ENCODE peak calls at places on chromosome 2, in five cellular contexts. M is central memory CD4-positive, alpha-beta T cell; P is GM23248; D is activated CD4-positive, alpha-beta T cell treated with anti-CD3 and anti-CD28 coated beads, Interleukin-2, amount 50 U/mL, for 48 hours; L is NCI-H345. G is an unnamed sample.

GRCh38 chr2:231413456-231413855 is 17.9 kb downstream of the B3GNT7 start:
- DNase-seq in P (no peak), D (no peak), M (no peak), L (no peak), G (no peak)

GRCh38 chr2:217799553-217800432 is 203.0 kb downstream of the TNS1 start:
- DNase-seq in D (no peak), L (no peak), P (no peak), M (no peak), G (no peak)

GRCh38 chr2:23133196-23133595 is 251.8 kb upstream of the KLHL29 start:
- DNase-seq in P (no peak), L (no peak), D (no peak), M (no peak), G (no peak)

GRCh38 chr2:212912445-212913103 is 238.8 kb downstream of the IKZF2 start:
- DNase-seq in M (no peak), L (peak; percentile 70), D (no peak), P (peak; percentile 79), G (no peak)

GRCh38 chr2:227509824-227510619 is 38.1 kb downstream of the AGFG1 start:
- DNase-seq in D (no peak), P (peak; percentile 57), M (no peak), L (no peak), G (no peak)

GRCh38 chr2:134202361-134202760 is 51.5 kb upstream of the MGAT5 start:
- DNase-seq in D (no peak), L (peak; percentile 18), M (no peak), P (peak; percentile 24), G (no peak)

GRCh38 chr2:9247786-9248185 is 41.2 kb downstream of the ASAP2 start:
- DNase-seq in D (no peak), M (no peak), P (no peak), L (no peak), G (no peak)

GRCh38 chr2:121199281-121200010 is 85.6 kb downstream of the TFCP2L1 start:
- DNase-seq in L (no peak), M (no peak), P (no peak), D (no peak), G (no peak)

GRCh38 chr2:16238001-16238755 is 297.8 kb downstream of the MYCN start:
- DNase-seq in P (no peak), D (no peak), M (no peak), L (no peak), G (no peak)

GRCh38 chr2:215367647-215368492 is 56.0 kb downstream of the ATIC start:
- DNase-seq in M (no peak), L (no peak), D (no peak), P (peak; percentile 92), G (no peak)

GRCh38 chr2:168254158-168254935 is 7.0 kb upstream of the STK39 start:
- DNase-seq in M (no peak), D (no peak), P (peak; percentile 56), L (no peak), G (no peak)

GRCh38 chr2:61538920-61539559 is 884 bp upstream of the XPO1 start:
- DNase-seq in P (peak; percentile 65), D (peak; percentile 48), M (peak; percentile 50), L (peak; percentile 51), G (peak; percentile 53)

G was measured in COR-L47.